ENCODE peak calls at places on chromosome 3, in nine cellular contexts. One of them, this sample, is unnamed.

GRCh38 chr3:58526124-58526957 is 10.6 kb downstream of the ACOX2 start:
- DNase-seq in ACHN: peak
- DNase-seq in left ventricle myocardium inferior: no peak
- DNase-seq in stimulated activated CD4-positive, alpha-beta T cell treated with anti-CD3 and anti-CD28 coated beads, TNF-alpha, amount 100 ng/mL, for 1 hour: no peak
- DNase-seq in mesenchymal stem cell: peak
- DNase-seq in NAMALWA: no peak
- DNase-seq in LoVo: peak
- DNase-seq in caudate nucleus: no peak
- DNase-seq in lung: peak
- DNase-seq in this sample: no peak

GRCh38 chr3:105473521-105474223 is 107.0 kb downstream of the ALCAM start:
- DNase-seq in ACHN: peak
- DNase-seq in left ventricle myocardium inferior: no peak
- DNase-seq in stimulated activated CD4-positive, alpha-beta T cell treated with anti-CD3 and anti-CD28 coated beads, TNF-alpha, amount 100 ng/mL, for 1 hour: no peak
- DNase-seq in mesenchymal stem cell: peak
- DNase-seq in NAMALWA: no peak
- DNase-seq in LoVo: no peak
- DNase-seq in caudate nucleus: no peak
- DNase-seq in lung: no peak
- DNase-seq in this sample: no peak

GRCh38 chr3:4580346-4581019 is 87.3 kb downstream of the ITPR1 start:
- DNase-seq in ACHN: no peak
- DNase-seq in left ventricle myocardium inferior: peak
- DNase-seq in stimulated activated CD4-positive, alpha-beta T cell treated with anti-CD3 and anti-CD28 coated beads, TNF-alpha, amount 100 ng/mL, for 1 hour: no peak
- DNase-seq in mesenchymal stem cell: no peak
- DNase-seq in NAMALWA: no peak
- DNase-seq in LoVo: no peak
- DNase-seq in caudate nucleus: no peak
- DNase-seq in lung: no peak
- DNase-seq in this sample: no peak

GRCh38 chr3:188111002-188111584 is 42.9 kb upstream of the LPP start:
- DNase-seq in ACHN: peak
- DNase-seq in left ventricle myocardium inferior: no peak
- DNase-seq in stimulated activated CD4-positive, alpha-beta T cell treated with anti-CD3 and anti-CD28 coated beads, TNF-alpha, amount 100 ng/mL, for 1 hour: no peak
- DNase-seq in mesenchymal stem cell: no peak
- DNase-seq in NAMALWA: no peak
- DNase-seq in LoVo: no peak
- DNase-seq in caudate nucleus: no peak
- DNase-seq in lung: no peak
- DNase-seq in this sample: no peak

GRCh38 chr3:3578723-3579122 is 220.5 kb upstream of the LRRN1 start:
- DNase-seq in ACHN: no peak
- DNase-seq in left ventricle myocardium inferior: no peak
- DNase-seq in stimulated activated CD4-positive, alpha-beta T cell treated with anti-CD3 and anti-CD28 coated beads, TNF-alpha, amount 100 ng/mL, for 1 hour: no peak
- DNase-seq in mesenchymal stem cell: no peak
- DNase-seq in NAMALWA: no peak
- DNase-seq in LoVo: no peak
- DNase-seq in caudate nucleus: no peak
- DNase-seq in lung: no peak
- DNase-seq in this sample: no peak

GRCh38 chr3:139236336-139236735 is 107.5 kb upstream of the MRPS22 start:
- DNase-seq in ACHN: no peak
- DNase-seq in left ventricle myocardium inferior: no peak
- DNase-seq in stimulated activated CD4-positive, alpha-beta T cell treated with anti-CD3 and anti-CD28 coated beads, TNF-alpha, amount 100 ng/mL, for 1 hour: no peak
- DNase-seq in mesenchymal stem cell: no peak
- DNase-seq in NAMALWA: no peak
- DNase-seq in LoVo: no peak
- DNase-seq in caudate nucleus: no peak
- DNase-seq in lung: no peak
- DNase-seq in this sample: no peak

GRCh38 chr3:66797916-66798560 is 200.1 kb upstream of the KBTBD8 start:
- DNase-seq in ACHN: peak
- DNase-seq in left ventricle myocardium inferior: peak
- DNase-seq in stimulated activated CD4-positive, alpha-beta T cell treated with anti-CD3 and anti-CD28 coated beads, TNF-alpha, amount 100 ng/mL, for 1 hour: no peak
- DNase-seq in mesenchymal stem cell: peak
- DNase-seq in NAMALWA: no peak
- DNase-seq in LoVo: no peak
- DNase-seq in caudate nucleus: peak
- DNase-seq in lung: peak
- DNase-seq in this sample: peak

GRCh38 chr3:138474163-138474562 is 39.7 kb downstream of the ESYT3 start:
- DNase-seq in ACHN: no peak
- DNase-seq in left ventricle myocardium inferior: no peak
- DNase-seq in stimulated activated CD4-positive, alpha-beta T cell treated with anti-CD3 and anti-CD28 coated beads, TNF-alpha, amount 100 ng/mL, for 1 hour: no peak
- DNase-seq in mesenchymal stem cell: no peak
- DNase-seq in NAMALWA: no peak
- DNase-seq in LoVo: no peak
- DNase-seq in caudate nucleus: no peak
- DNase-seq in lung: peak
- DNase-seq in this sample: no peak

GRCh38 chr3:102089904-102090492 is 240.7 kb downstream of the NFKBIZ start:
- DNase-seq in ACHN: peak
- DNase-seq in left ventricle myocardium inferior: no peak
- DNase-seq in stimulated activated CD4-positive, alpha-beta T cell treated with anti-CD3 and anti-CD28 coated beads, TNF-alpha, amount 100 ng/mL, for 1 hour: no peak
- DNase-seq in mesenchymal stem cell: peak
- DNase-seq in NAMALWA: no peak
- DNase-seq in LoVo: peak
- DNase-seq in caudate nucleus: no peak
- DNase-seq in lung: no peak
- DNase-seq in this sample: no peak

GRCh38 chr3:24401811-24402185 is 92.9 kb downstream of the THRB start:
- DNase-seq in ACHN: no peak
- DNase-seq in left ventricle myocardium inferior: no peak
- DNase-seq in stimulated activated CD4-positive, alpha-beta T cell treated with anti-CD3 and anti-CD28 coated beads, TNF-alpha, amount 100 ng/mL, for 1 hour: no peak
- DNase-seq in mesenchymal stem cell: no peak
- DNase-seq in NAMALWA: peak
- DNase-seq in LoVo: no peak
- DNase-seq in caudate nucleus: no peak
- DNase-seq in lung: no peak
- DNase-seq in this sample: no peak

GRCh38 chr3:42572278-42572677 is 9.5 kb downstream of the SEC22C start:
- DNase-seq in ACHN: peak
- DNase-seq in left ventricle myocardium inferior: no peak
- DNase-seq in stimulated activated CD4-positive, alpha-beta T cell treated with anti-CD3 and anti-CD28 coated beads, TNF-alpha, amount 100 ng/mL, for 1 hour: no peak
- DNase-seq in mesenchymal stem cell: peak
- DNase-seq in NAMALWA: peak
- DNase-seq in LoVo: peak
- DNase-seq in caudate nucleus: no peak
- DNase-seq in lung: no peak
- DNase-seq in this sample: no peak

This sample was measured in frontal cortex.